ENCODE peak calls at places on chromosomes 11 and 22, in eight cellular contexts. T is Caki2; R is HFFc6; W is effector CD4-positive, alpha-beta T cell; E is AG09309; Y is GM13976; U is amygdala; C is naive B cell. I is an unnamed sample.

GRCh38 chr22:23533328-23533762 is 46.7 kb downstream of the IGLL1 start:
- DNase-seq in T (no peak), R (no peak), W (no peak), E (no peak), Y (peak), U (no peak), C (no peak), I (no peak)

GRCh38 chr11:87368876-87369480 is 331.2 kb downstream of the TMEM135 start:
- DNase-seq in T (no peak), R (no peak), W (no peak), E (no peak), Y (no peak), U (no peak), C (no peak), I (no peak)

GRCh38 chr22:18032455-18033101 is 8.2 kb upstream of the MICAL3 start:
- DNase-seq in T (peak), R (peak), W (no peak), E (no peak), Y (no peak), U (no peak), C (no peak), I (no peak)

GRCh38 chr22:19876314-19876940 is 21.8 kb upstream of the GNB1L start:
- DNase-seq in T (no peak), R (no peak), W (no peak), E (no peak), Y (no peak), U (no peak), C (no peak), I (no peak)

GRCh38 chr11:106493751-106494150 is 416.3 kb downstream of the AASDHPPT start:
- DNase-seq in T (no peak), R (no peak), W (no peak), E (peak), Y (no peak), U (no peak), C (no peak), I (no peak)

GRCh38 chr22:17845340-17845739 is 71.1 kb upstream of the BID start:
- DNase-seq in T (no peak), R (no peak), W (no peak), E (no peak), Y (no peak), U (no peak), C (no peak), I (no peak)

GRCh38 chr11:46264976-46265375 is 12.5 kb upstream of the CREB3L1 start:
- DNase-seq in T (no peak), R (no peak), W (no peak), E (no peak), Y (no peak), U (no peak), C (no peak), I (no peak)

GRCh38 chr11:8732276-8732675 is 49.7 kb downstream of the RPL27A start:
- DNase-seq in T (no peak), R (no peak), W (no peak), E (no peak), Y (no peak), U (no peak), C (peak), I (peak)

GRCh38 chr11:130979386-130979972 is 63.2 kb upstream of the SNX19 start:
- DNase-seq in T (no peak), R (peak), W (no peak), E (peak), Y (no peak), U (no peak), C (no peak), I (no peak)

GRCh38 chr11:29780756-29781155 is 236.1 kb downstream of the KCNA4 start:
- DNase-seq in T (no peak), R (no peak), W (no peak), E (no peak), Y (no peak), U (no peak), C (no peak), I (no peak)

GRCh38 chr22:17952273-17952801 is 72.0 kb downstream of the MICAL3 start:
- DNase-seq in T (peak), R (no peak), W (no peak), E (no peak), Y (no peak), U (no peak), C (no peak), I (no peak)

GRCh38 chr11:66568124-66568916 is at the start of gene CTSF:
- DNase-seq in T (no peak), R (peak), W (peak), E (no peak), Y (peak), U (peak), C (peak), I (peak)

I was measured in GM20000.